ENCODE peak calls at places on chromosomes 3 and 15, in four cellular contexts. One of them, this sample, is unnamed.

GRCh38 chr3:148957586-148957985 is 33.8 kb upstream of the GYG1 start:
- DNase-seq in activated T-cell treated with anti-CD3 and anti-CD28 coated beads for 1 hour: no peak
- DNase-seq in stimulated activated CD4-positive, alpha-beta T cell treated with anti-CD3 and anti-CD28 coated beads, Interleukin-15, amount 100 ng/mL, for 1 hour: no peak
- DNase-seq in dorsolateral prefrontal cortex: no peak
- DNase-seq in this sample: no peak

GRCh38 chr15:85404156-85404921 is 23.9 kb downstream of the AKAP13 start:
- DNase-seq in dorsolateral prefrontal cortex: no peak
- DNase-seq in stimulated activated CD4-positive, alpha-beta T cell treated with anti-CD3 and anti-CD28 coated beads, Interleukin-15, amount 100 ng/mL, for 1 hour: no peak
- DNase-seq in activated T-cell treated with anti-CD3 and anti-CD28 coated beads for 1 hour: no peak
- DNase-seq in this sample: no peak

GRCh38 chr3:60055765-60056164 is 1005.9 kb upstream of the CFAP20DC start:
- DNase-seq in activated T-cell treated with anti-CD3 and anti-CD28 coated beads for 1 hour: no peak
- DNase-seq in stimulated activated CD4-positive, alpha-beta T cell treated with anti-CD3 and anti-CD28 coated beads, Interleukin-15, amount 100 ng/mL, for 1 hour: no peak
- DNase-seq in dorsolateral prefrontal cortex: no peak
- DNase-seq in this sample: no peak

GRCh38 chr15:98760975-98761374 is 112.6 kb downstream of the IGF1R start:
- DNase-seq in activated T-cell treated with anti-CD3 and anti-CD28 coated beads for 1 hour: no peak
- DNase-seq in stimulated activated CD4-positive, alpha-beta T cell treated with anti-CD3 and anti-CD28 coated beads, Interleukin-15, amount 100 ng/mL, for 1 hour: no peak
- DNase-seq in dorsolateral prefrontal cortex: no peak
- DNase-seq in this sample: no peak

GRCh38 chr15:51727141-51727897 is 10.1 kb downstream of the LYSMD2 start:
- DNase-seq in dorsolateral prefrontal cortex: no peak
- DNase-seq in activated T-cell treated with anti-CD3 and anti-CD28 coated beads for 1 hour: no peak
- DNase-seq in stimulated activated CD4-positive, alpha-beta T cell treated with anti-CD3 and anti-CD28 coated beads, Interleukin-15, amount 100 ng/mL, for 1 hour: no peak
- DNase-seq in this sample: no peak

GRCh38 chr15:68113273-68113672 is 59.2 kb downstream of the PIAS1 start:
- DNase-seq in dorsolateral prefrontal cortex: no peak
- DNase-seq in activated T-cell treated with anti-CD3 and anti-CD28 coated beads for 1 hour: no peak
- DNase-seq in stimulated activated CD4-positive, alpha-beta T cell treated with anti-CD3 and anti-CD28 coated beads, Interleukin-15, amount 100 ng/mL, for 1 hour: no peak
- DNase-seq in this sample: no peak

GRCh38 chr15:49696441-49696840 is 75.6 kb downstream of the DTWD1 start:
- DNase-seq in activated T-cell treated with anti-CD3 and anti-CD28 coated beads for 1 hour: no peak
- DNase-seq in stimulated activated CD4-positive, alpha-beta T cell treated with anti-CD3 and anti-CD28 coated beads, Interleukin-15, amount 100 ng/mL, for 1 hour: no peak
- DNase-seq in dorsolateral prefrontal cortex: no peak
- DNase-seq in this sample: no peak

GRCh38 chr15:58182460-58183163 is 44.4 kb downstream of the AQP9 start:
- DNase-seq in activated T-cell treated with anti-CD3 and anti-CD28 coated beads for 1 hour: no peak
- DNase-seq in stimulated activated CD4-positive, alpha-beta T cell treated with anti-CD3 and anti-CD28 coated beads, Interleukin-15, amount 100 ng/mL, for 1 hour: no peak
- DNase-seq in dorsolateral prefrontal cortex: peak
- DNase-seq in this sample: peak

GRCh38 chr3:100796556-100796955 is 87.3 kb downstream of the TFG start:
- DNase-seq in stimulated activated CD4-positive, alpha-beta T cell treated with anti-CD3 and anti-CD28 coated beads, Interleukin-15, amount 100 ng/mL, for 1 hour: no peak
- DNase-seq in dorsolateral prefrontal cortex: no peak
- DNase-seq in activated T-cell treated with anti-CD3 and anti-CD28 coated beads for 1 hour: no peak
- DNase-seq in this sample: no peak

GRCh38 chr15:59237119-59237853 is 30.6 kb downstream of the LDHAL6B start:
- DNase-seq in stimulated activated CD4-positive, alpha-beta T cell treated with anti-CD3 and anti-CD28 coated beads, Interleukin-15, amount 100 ng/mL, for 1 hour: no peak
- DNase-seq in activated T-cell treated with anti-CD3 and anti-CD28 coated beads for 1 hour: no peak
- DNase-seq in dorsolateral prefrontal cortex: no peak
- DNase-seq in this sample: no peak

This sample was measured in nucleus accumbens.